ENCODE peak calls at places on chromosome 9, in nine cellular contexts. R, K, U, G, X, I, M, H and V are unnamed samples.
A peak's percentile ranks its signal among the peaks of the same experiment; 100 is the strongest.

GRCh38 chr9:115006660-115007059 is 76.3 kb upstream of the TNFSF8 start:
- DNase-seq in R (no peak), K (no peak), U (no peak), G (no peak), X (peak; percentile 76), I (no peak), M (no peak), H (peak; percentile 48), V (no peak)

GRCh38 chr9:36793277-36793676 is 220.6 kb downstream of the MELK start:
- DNase-seq in R (no peak), K (no peak), U (peak; percentile 22), G (no peak), X (no peak), I (peak; percentile 41), M (no peak), H (no peak), V (no peak)

GRCh38 chr9:89153618-89154017 is 25.0 kb downstream of the SHC3 start:
- DNase-seq in R (no peak), K (no peak), U (no peak), G (no peak), X (peak; percentile 64), I (no peak), M (no peak), H (peak; percentile 45), V (no peak)

GRCh38 chr9:76701441-76702031 is 62.7 kb upstream of the PCA3 start:
- DNase-seq in R (no peak), K (no peak), U (no peak), G (no peak), X (no peak), I (no peak), M (no peak), H (peak; percentile 77), V (peak; percentile 65)

GRCh38 chr9:33988219-33988890 is 60.3 kb downstream of the UBAP2 start:
- DNase-seq in R (no peak), K (no peak), U (no peak), G (no peak), X (no peak), I (no peak), M (no peak), H (no peak), V (no peak)

GRCh38 chr9:130731355-130731754 is 37.8 kb downstream of the EXOSC2 start:
- DNase-seq in R (no peak), K (no peak), U (no peak), G (no peak), X (no peak), I (no peak), M (no peak), H (no peak), V (no peak)

GRCh38 chr9:36847781-36848673 is 186.0 kb downstream of the PAX5 start:
- DNase-seq in R (no peak), K (no peak), U (no peak), G (peak; percentile 47), X (no peak), I (no peak), M (no peak), H (no peak), V (no peak)

GRCh38 chr9:88535932-88536324 is 950 bp downstream of the NXNL2 start:
- DNase-seq in R (no peak), K (peak; percentile 85), U (no peak), G (no peak), X (no peak), I (no peak), M (no peak), H (no peak), V (no peak)

GRCh38 chr9:114006155-114006550 is 71.9 kb downstream of the AMBP start:
- DNase-seq in R (peak; percentile 30), K (peak; percentile 23), U (no peak), G (no peak), X (no peak), I (no peak), M (no peak), H (no peak), V (no peak)

GRCh38 chr9:18442629-18443491 is 31.1 kb upstream of the ADAMTSL1 start:
- DNase-seq in R (peak; percentile 83), K (peak; percentile 86), U (peak; percentile 68), G (peak; percentile 65), X (peak; percentile 90), I (peak; percentile 70), M (peak; percentile 69), H (peak; percentile 91), V (peak; percentile 83)

GRCh38 chr9:136996361-136997281 is at the start of gene CLIC3:
- DNase-seq in R (peak; percentile 81), K (no peak), U (peak; percentile 79), G (no peak), X (no peak), I (peak; percentile 37), M (peak; percentile 90), H (no peak), V (peak; percentile 56)

GRCh38 chr9:306907-307306 is 92.2 kb downstream of the DOCK8 start:
- DNase-seq in R (peak; percentile 61), K (no peak), U (no peak), G (no peak), X (no peak), I (peak; percentile 22), M (no peak), H (no peak), V (no peak)

GRCh38 chr9:124769451-124770358 is 1.4 kb downstream of the NR6A1 start:
- DNase-seq in R (peak; percentile 81), K (no peak), U (peak; percentile 66), G (peak; percentile 87), X (peak; percentile 39), I (peak; percentile 47), M (peak; percentile 78), H (peak; percentile 27), V (peak; percentile 77)

GRCh38 chr9:134597041-134597913 is 44.3 kb upstream of the COL5A1 start:
- DNase-seq in R (peak; percentile 36), K (no peak), U (no peak), G (peak; percentile 31), X (no peak), I (no peak), M (peak; percentile 58), H (no peak), V (no peak)

GRCh38 chr9:124254261-124254682 is 3.5 kb upstream of the NEK6 start:
- DNase-seq in R (no peak), K (peak; percentile 46), U (no peak), G (peak; percentile 2), X (no peak), I (peak; percentile 51), M (no peak), H (no peak), V (no peak)

GRCh38 chr9:113511047-113511521 is 47.6 kb downstream of the RGS3 start:
- DNase-seq in R (peak; percentile 66), K (no peak), U (no peak), G (peak; percentile 86), X (no peak), I (no peak), M (no peak), H (no peak), V (no peak)

GRCh38 chr9:32587901-32588300 is 14.9 kb upstream of the NDUFB6 start:
- DNase-seq in R (no peak), K (no peak), U (no peak), G (no peak), X (no peak), I (no peak), M (no peak), H (no peak), V (no peak)

GRCh38 chr9:2199999-2200796 is 185.1 kb downstream of the SMARCA2 start:
- DNase-seq in R (no peak), K (no peak), U (no peak), G (no peak), X (no peak), I (no peak), M (no peak), H (no peak), V (peak; percentile 20)

GRCh38 chr9:109411818-109412352 is 86.2 kb downstream of the PTPN3 start:
- DNase-seq in R (no peak), K (no peak), U (peak; percentile 6), G (no peak), X (peak; percentile 81), I (peak; percentile 51), M (no peak), H (peak; percentile 66), V (peak; percentile 57)

GRCh38 chr9:131258698-131259431 is 17.4 kb downstream of the FAM78A start:
- DNase-seq in R (no peak), K (no peak), U (no peak), G (no peak), X (no peak), I (no peak), M (no peak), H (no peak), V (no peak)

DNA sequence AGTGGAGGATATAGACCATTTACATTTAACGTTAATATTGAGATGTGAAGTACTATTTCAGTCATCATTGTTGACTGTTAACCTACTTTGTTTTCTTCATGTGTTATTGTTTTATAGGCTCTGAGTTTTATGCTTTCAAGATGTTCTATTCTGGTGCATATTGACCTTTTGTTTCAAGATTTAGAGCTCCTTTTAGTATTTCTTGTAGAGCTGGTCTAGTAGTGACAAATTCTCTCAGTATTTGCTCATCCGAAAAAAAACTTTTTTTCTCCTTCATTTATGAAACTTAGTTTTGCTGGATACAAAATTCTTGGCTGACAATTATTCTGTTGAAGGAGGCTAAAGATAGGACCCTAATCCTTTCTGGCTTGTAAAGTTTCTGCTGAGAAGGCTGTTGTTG is 91.3 kb downstream of the INVS start:
- DNase-seq in R (no peak), K (no peak), U (no peak), G (no peak), X (no peak), I (peak; percentile 9), M (no peak), H (no peak), V (no peak)
- H3K9me3 ChIP-seq in R (no peaks in the 10 kb centered on the region), K (no peaks in the 10 kb centered on the region), U (peaks cover 10% of the 10 kb centered on the region), G (no peaks in the 10 kb centered on the region), X (no peaks in the 10 kb centered on the region), I (peaks cover 29% of the 10 kb centered on the region), M (peaks cover 25% of the 10 kb centered on the region), H (peaks cover 34% of the 10 kb centered on the region), V (peaks cover 7% of the 10 kb centered on the region)

GRCh38 chr9:135916998-135917397 is 9.7 kb upstream of the CAMSAP1 start:
- DNase-seq in R (no peak), K (no peak), U (no peak), G (no peak), X (no peak), I (peak; percentile 24), M (no peak), H (no peak), V (no peak)
- H3K9me3 ChIP-seq in R (no peaks in the 10 kb centered on the region), K (peaks cover 9% of the 10 kb centered on the region), U (peaks cover 63% of the 10 kb centered on the region), G (no peaks in the 10 kb centered on the region), X (peaks cover 3% of the 10 kb centered on the region), I (peaks cover 27% of the 10 kb centered on the region), M (peaks cover 12% of the 10 kb centered on the region), H (peaks cover 52% of the 10 kb centered on the region), V (peaks cover 26% of the 10 kb centered on the region)

DNA sequence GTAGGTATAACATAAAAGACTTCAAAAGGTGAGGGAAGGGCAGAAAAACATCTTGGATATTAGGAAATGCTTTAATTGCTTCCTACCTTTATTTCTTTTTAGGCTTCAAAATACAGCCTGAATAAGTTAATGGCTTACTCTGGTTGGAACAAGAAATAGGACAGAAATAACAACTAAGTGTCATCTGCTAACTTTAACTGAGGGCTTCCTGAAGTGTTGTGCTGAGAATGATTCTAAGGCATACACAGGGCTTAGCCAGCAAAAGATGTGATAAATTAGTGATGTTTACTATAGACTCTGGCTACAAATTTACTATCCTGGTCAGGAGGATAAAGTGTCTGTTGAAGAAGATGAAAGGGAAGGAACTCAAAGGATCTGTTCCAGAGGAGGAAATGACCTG is 34.2 kb downstream of the ABHD17B start:
- DNase-seq in R (no peak), K (no peak), U (no peak), G (no peak), X (no peak), I (no peak), M (no peak), H (no peak), V (no peak)
- H3K9me3 ChIP-seq in R (peaks cover 6% of the 10 kb centered on the region), K (peaks cover 1% of the 10 kb centered on the region), U (no peaks in the 10 kb centered on the region), G (no peaks in the 10 kb centered on the region), X (no peaks in the 10 kb centered on the region), I (peaks cover 59% of the 10 kb centered on the region), M (peaks cover 21% of the 10 kb centered on the region), H (peaks cover 39% of the 10 kb centered on the region), V (peaks cover 12% of the 10 kb centered on the region)

GRCh38 chr9:135919318-135919717 is 12.0 kb upstream of the CAMSAP1 start:
- DNase-seq in R (no peak), K (no peak), U (no peak), G (no peak), X (no peak), I (no peak), M (peak; percentile 52), H (no peak), V (no peak)
- H3K9me3 ChIP-seq in R (no peaks in the 10 kb centered on the region), K (peaks cover 6% of the 10 kb centered on the region), U (peaks cover 55% of the 10 kb centered on the region), G (no peaks in the 10 kb centered on the region), X (peaks cover 3% of the 10 kb centered on the region), I (peaks cover 27% of the 10 kb centered on the region), M (peaks cover 12% of the 10 kb centered on the region), H (peaks cover 43% of the 10 kb centered on the region), V (peaks cover 26% of the 10 kb centered on the region)